ENCODE peak calls at places on chromosomes 13 and 19, in seven cellular contexts. One of them, this sample, is unnamed.

GRCh38 chr19:15911599-15912237 is 13.8 kb upstream of the CYP4F2 start:
- DNase-seq in GM12878: no peak
- DNase-seq in HepG2: no peak
- DNase-seq in endothelial cell of umbilical vein: no peak
- DNase-seq in HCT116: no peak
- DNase-seq in K562: no peak
- DNase-seq in H1: no peak
- DNase-seq in this sample: no peak

GRCh38 chr13:52767949-52768516 is 28.4 kb upstream of the CNMD start:
- DNase-seq in GM12878: no peak
- DNase-seq in HepG2: no peak
- DNase-seq in endothelial cell of umbilical vein: no peak
- DNase-seq in HCT116: no peak
- DNase-seq in K562: no peak
- DNase-seq in H1: no peak
- DNase-seq in this sample: peak

GRCh38 chr13:79810671-79811070 is 329.7 kb downstream of the NDFIP2 start:
- DNase-seq in GM12878: no peak
- DNase-seq in HepG2: no peak
- DNase-seq in endothelial cell of umbilical vein: peak
- DNase-seq in HCT116: no peak
- DNase-seq in K562: no peak
- DNase-seq in H1: no peak
- DNase-seq in this sample: no peak

GRCh38 chr19:18379803-18380747 is 5.9 kb upstream of the GDF15 start:
- DNase-seq in GM12878: no peak
- DNase-seq in HepG2: peak
- DNase-seq in endothelial cell of umbilical vein: no peak
- DNase-seq in HCT116: peak
- DNase-seq in K562: peak
- DNase-seq in H1: no peak
- DNase-seq in this sample: no peak

GRCh38 chr19:12937243-12938053 is 961 bp upstream of the CALR start:
- DNase-seq in GM12878: no peak
- DNase-seq in HepG2: peak
- DNase-seq in endothelial cell of umbilical vein: peak
- DNase-seq in HCT116: no peak
- DNase-seq in K562: no peak
- DNase-seq in H1: no peak
- DNase-seq in this sample: peak

GRCh38 chr13:93767231-93767916 is 540.8 kb downstream of the GPC6 start:
- DNase-seq in GM12878: no peak
- DNase-seq in HepG2: peak
- DNase-seq in endothelial cell of umbilical vein: no peak
- DNase-seq in HCT116: no peak
- DNase-seq in K562: no peak
- DNase-seq in H1: no peak
- DNase-seq in this sample: no peak

GRCh38 chr13:41827507-41828213 is 133.2 kb downstream of the VWA8 start:
- DNase-seq in GM12878: no peak
- DNase-seq in HepG2: no peak
- DNase-seq in endothelial cell of umbilical vein: peak
- DNase-seq in HCT116: peak
- DNase-seq in K562: no peak
- DNase-seq in H1: no peak
- DNase-seq in this sample: no peak

GRCh38 chr13:66657165-66657895 is 572.8 kb downstream of the PCDH9 start:
- DNase-seq in GM12878: no peak
- DNase-seq in HepG2: peak
- DNase-seq in endothelial cell of umbilical vein: peak
- DNase-seq in HCT116: peak
- DNase-seq in K562: no peak
- DNase-seq in H1: no peak
- DNase-seq in this sample: peak

GRCh38 chr13:43261018-43261417 is 237.6 kb downstream of the DNAJC15 start:
- DNase-seq in GM12878: no peak
- DNase-seq in HepG2: no peak
- DNase-seq in endothelial cell of umbilical vein: no peak
- DNase-seq in HCT116: no peak
- DNase-seq in K562: no peak
- DNase-seq in H1: no peak
- DNase-seq in this sample: no peak

GRCh38 chr13:20442798-20443381 is 82.8 kb downstream of the CRYL1 start:
- DNase-seq in GM12878: no peak
- DNase-seq in HepG2: no peak
- DNase-seq in endothelial cell of umbilical vein: no peak
- DNase-seq in HCT116: no peak
- DNase-seq in K562: no peak
- DNase-seq in H1: no peak
- DNase-seq in this sample: no peak

GRCh38 chr19:41774515-41774980 is 19.2 kb downstream of the CEACAM6 start:
- DNase-seq in GM12878: no peak
- DNase-seq in HepG2: no peak
- DNase-seq in endothelial cell of umbilical vein: no peak
- DNase-seq in HCT116: peak
- DNase-seq in K562: no peak
- DNase-seq in H1: no peak
- DNase-seq in this sample: no peak

GRCh38 chr13:111230385-111230930 is 90.0 kb upstream of the TEX29 start:
- DNase-seq in GM12878: no peak
- DNase-seq in HepG2: no peak
- DNase-seq in endothelial cell of umbilical vein: no peak
- DNase-seq in HCT116: no peak
- DNase-seq in K562: no peak
- DNase-seq in H1: no peak
- DNase-seq in this sample: no peak

GRCh38 chr13:24497742-24498141 is 14.8 kb downstream of the PARP4 start:
- DNase-seq in GM12878: no peak
- DNase-seq in HepG2: peak
- DNase-seq in endothelial cell of umbilical vein: no peak
- DNase-seq in HCT116: no peak
- DNase-seq in K562: no peak
- DNase-seq in H1: no peak
- DNase-seq in this sample: no peak

GRCh38 chr13:113406321-113407102 is 42.6 kb upstream of the GRTP1 start:
- DNase-seq in GM12878: no peak
- DNase-seq in HepG2: no peak
- DNase-seq in endothelial cell of umbilical vein: no peak
- DNase-seq in HCT116: no peak
- DNase-seq in K562: no peak
- DNase-seq in H1: no peak
- DNase-seq in this sample: no peak

GRCh38 chr19:14985133-14985532 is 5.5 kb upstream of the SLC1A6 start:
- DNase-seq in GM12878: no peak
- DNase-seq in HepG2: no peak
- DNase-seq in endothelial cell of umbilical vein: no peak
- DNase-seq in HCT116: no peak
- DNase-seq in K562: no peak
- DNase-seq in H1: no peak
- DNase-seq in this sample: no peak

DNA sequence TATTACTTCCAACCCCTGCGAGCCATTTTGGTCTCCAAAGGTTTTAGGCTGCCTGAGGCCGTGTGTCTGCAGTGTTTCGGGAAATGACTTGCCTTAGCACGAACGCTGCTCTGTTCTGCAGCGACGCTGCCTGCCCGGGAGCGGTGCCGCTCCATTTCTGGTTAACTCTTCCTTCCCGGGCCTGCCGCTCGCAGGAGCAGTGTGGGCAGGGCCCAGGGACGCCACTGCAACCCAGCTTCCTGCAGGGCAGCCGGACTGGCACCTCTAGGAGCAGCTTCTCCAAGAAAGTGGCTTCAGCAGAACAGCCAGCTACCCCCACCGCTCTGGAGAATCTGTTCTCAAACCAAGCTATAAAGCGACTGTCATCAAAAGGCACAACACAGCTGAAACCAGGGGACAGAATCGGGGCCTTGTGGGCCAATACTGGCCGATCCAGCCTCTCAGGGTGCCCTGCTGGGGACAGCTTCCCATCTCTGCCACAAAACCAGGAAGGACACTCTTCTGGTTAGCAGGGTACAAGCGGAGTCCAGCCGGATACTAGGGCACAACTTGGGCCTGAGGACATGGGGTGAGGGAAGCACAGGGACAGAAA is 72.2 kb downstream of the KCTD15 start:
- DNase-seq in GM12878: no peak
- DNase-seq in HepG2: no peak
- DNase-seq in endothelial cell of umbilical vein: peak
- DNase-seq in HCT116: no peak
- DNase-seq in K562: no peak
- DNase-seq in H1: no peak
- DNase-seq in this sample: peak
- H3K4me3 ChIP-seq in GM12878: no peak
- H3K4me3 ChIP-seq in HepG2: no peak
- H3K4me3 ChIP-seq in endothelial cell of umbilical vein: no peak
- H3K4me3 ChIP-seq in HCT116: no peak
- H3K4me3 ChIP-seq in K562: no peak
- H3K4me3 ChIP-seq in H1: no peak
- H3K4me3 ChIP-seq in this sample: no peak

GRCh38 chr13:40189885-40190655 is 476.4 kb downstream of the FOXO1 start:
- DNase-seq in GM12878: no peak
- DNase-seq in HepG2: no peak
- DNase-seq in endothelial cell of umbilical vein: peak
- DNase-seq in HCT116: no peak
- DNase-seq in K562: no peak
- DNase-seq in H1: no peak
- DNase-seq in this sample: peak
- H2AFZ ChIP-seq in GM12878: no peak
- H2AFZ ChIP-seq in HepG2: no peak
- H2AFZ ChIP-seq in endothelial cell of umbilical vein: peak
- H2AFZ ChIP-seq in HCT116: no peak
- H2AFZ ChIP-seq in K562: no peak
- H2AFZ ChIP-seq in H1: no peak
- H2AFZ ChIP-seq in this sample: peak

DNA sequence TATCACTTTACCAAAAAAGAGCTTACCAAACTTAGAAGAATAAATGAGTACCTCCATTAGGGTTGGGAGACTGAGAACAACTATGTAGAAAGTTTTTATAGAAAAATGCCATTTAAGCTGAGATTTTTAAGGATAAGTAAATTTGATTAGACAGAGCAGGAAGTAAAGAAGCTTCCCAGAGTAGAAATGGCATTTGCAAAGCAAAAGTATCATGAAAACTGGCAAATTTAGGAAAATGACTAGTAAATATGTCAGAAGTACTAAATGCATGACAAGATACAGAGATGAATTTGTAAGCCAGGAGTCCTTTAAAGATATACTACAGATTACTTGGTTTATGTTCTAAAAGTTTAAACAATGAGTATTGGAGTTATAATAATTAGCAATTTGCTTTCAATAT is 2581.8 kb downstream of the PCDH9 start:
- DNase-seq in GM12878: no peak
- DNase-seq in HepG2: no peak
- DNase-seq in endothelial cell of umbilical vein: no peak
- DNase-seq in HCT116: no peak
- DNase-seq in K562: no peak
- DNase-seq in H1: no peak
- DNase-seq in this sample: no peak
- TF ChIP-seq MAX in GM12878: no peak
- TF ChIP-seq MAX in HepG2: no peak
- TF ChIP-seq MAX in endothelial cell of umbilical vein: no peak
- TF ChIP-seq MAX in HCT116: no peak
- TF ChIP-seq MAX in K562: no peak
- TF ChIP-seq MAX in H1: no peak
- TF ChIP-seq MAX in this sample: no peak

GRCh38 chr13:47256618-47257017 is 359.8 kb upstream of the HTR2A start:
- DNase-seq in GM12878: no peak
- DNase-seq in HepG2: no peak
- DNase-seq in endothelial cell of umbilical vein: no peak
- DNase-seq in HCT116: no peak
- DNase-seq in K562: no peak
- DNase-seq in H1: no peak
- DNase-seq in this sample: no peak
- H3K4me3 ChIP-seq in GM12878: no peak
- H3K4me3 ChIP-seq in HepG2: no peak
- H3K4me3 ChIP-seq in endothelial cell of umbilical vein: no peak
- H3K4me3 ChIP-seq in HCT116: no peak
- H3K4me3 ChIP-seq in K562: no peak
- H3K4me3 ChIP-seq in H1: no peak
- H3K4me3 ChIP-seq in this sample: no peak

GRCh38 chr19:7855426-7856276 is 18.5 kb downstream of the PRR36 start:
- DNase-seq in GM12878: no peak
- DNase-seq in HepG2: no peak
- DNase-seq in endothelial cell of umbilical vein: no peak
- DNase-seq in HCT116: no peak
- DNase-seq in K562: no peak
- DNase-seq in H1: no peak
- DNase-seq in this sample: no peak

GRCh38 chr19:7850975-7851622 is 21.1 kb downstream of the EVI5L start:
- DNase-seq in GM12878: no peak
- DNase-seq in HepG2: no peak
- DNase-seq in endothelial cell of umbilical vein: no peak
- DNase-seq in HCT116: no peak
- DNase-seq in K562: no peak
- DNase-seq in H1: no peak
- DNase-seq in this sample: no peak

GRCh38 chr19:7853760-7854107 is 20.5 kb downstream of the PRR36 start:
- DNase-seq in GM12878: no peak
- DNase-seq in HepG2: no peak
- DNase-seq in endothelial cell of umbilical vein: no peak
- DNase-seq in HCT116: no peak
- DNase-seq in K562: no peak
- DNase-seq in H1: no peak
- DNase-seq in this sample: no peak

GRCh38 chr19:7851623-7852500 is 21.8 kb downstream of the EVI5L start:
- DNase-seq in GM12878: no peak
- DNase-seq in HepG2: no peak
- DNase-seq in endothelial cell of umbilical vein: no peak
- DNase-seq in HCT116: no peak
- DNase-seq in K562: no peak
- DNase-seq in H1: no peak
- DNase-seq in this sample: no peak

DNA sequence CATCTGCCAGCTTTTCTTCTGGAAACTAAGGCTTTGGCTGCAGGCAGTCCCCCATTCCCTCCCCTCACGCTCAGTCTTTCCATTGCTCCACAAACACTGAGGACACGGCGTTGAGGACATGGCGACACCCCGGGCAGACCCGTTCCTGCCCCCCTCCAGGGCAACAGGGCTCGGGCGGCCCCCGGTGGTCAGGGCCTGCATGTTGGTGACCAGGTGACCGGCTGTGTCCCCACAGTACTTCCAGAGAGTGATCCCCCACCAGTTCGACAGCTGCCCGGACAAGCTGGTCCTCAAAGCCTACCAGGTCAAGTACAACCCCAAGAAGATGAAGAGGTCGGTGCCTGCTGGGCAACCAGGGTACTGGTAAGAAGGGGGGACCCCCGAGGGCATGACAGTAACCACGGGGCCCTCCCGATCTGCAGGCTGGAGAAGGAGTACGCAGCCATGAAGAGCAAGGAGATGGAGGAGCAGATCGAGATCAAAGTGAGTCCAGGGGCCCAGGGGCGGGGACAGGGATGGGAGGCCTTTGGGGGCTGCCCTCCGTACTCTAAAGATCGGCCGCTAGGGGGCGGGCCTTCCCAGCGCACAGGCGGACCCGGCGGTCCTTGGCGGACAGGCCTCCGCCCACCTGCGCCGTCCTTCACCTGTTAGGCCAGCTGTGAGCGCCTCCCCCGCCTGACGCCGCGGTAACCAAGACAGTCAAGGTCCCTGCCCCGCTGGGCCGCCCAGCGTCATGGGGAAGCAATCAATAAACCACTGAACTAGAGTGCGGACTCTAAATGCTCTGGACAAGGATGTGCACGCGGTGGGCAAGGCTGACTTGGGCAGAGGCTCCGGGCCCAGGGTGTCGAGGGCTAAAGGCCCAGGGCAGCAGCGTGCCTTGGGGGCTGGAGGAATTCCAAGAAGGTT is 21.1 kb downstream of the PRR36 start:
- DNase-seq in GM12878: no peak
- DNase-seq in HepG2: peak
- DNase-seq in endothelial cell of umbilical vein: peak
- DNase-seq in HCT116: peak
- DNase-seq in K562: peak
- DNase-seq in H1: no peak
- DNase-seq in this sample: peak
- H2AFZ ChIP-seq in GM12878: no peak
- H2AFZ ChIP-seq in HepG2: no peak
- H2AFZ ChIP-seq in endothelial cell of umbilical vein: no peak
- H2AFZ ChIP-seq in HCT116: no peak
- H2AFZ ChIP-seq in K562: peak
- H2AFZ ChIP-seq in H1: no peak
- H2AFZ ChIP-seq in this sample: no peak

This sample was measured in SK-N-SH.